ENCODE peak calls at places on chromosomes 16 and 17, in five cellular contexts. D is IMR-90, L is adrenal gland, Y is lower leg skin, T is breast epithelium. V is an unnamed sample.

GRCh38 chr17:59572301-59572924 is 7.0 kb downstream of the DHX40 start:
- DNase-seq in D (peak; percentile 35), L (no peak), Y (no peak), T (no peak), V (no peak)

GRCh38 chr17:27506348-27507218 is 50.3 kb downstream of the KSR1 start:
- DNase-seq in D (no peak), L (no peak), Y (no peak), T (no peak), V (no peak)

GRCh38 chr17:57541472-57542394 is 203.4 kb downstream of the CCDC182 start:
- DNase-seq in D (peak; percentile 50), L (peak; percentile 94), Y (peak; percentile 26), T (no peak), V (peak; percentile 74)

GRCh38 chr17:18070861-18071340 is 16.8 kb upstream of the DRG2 start:
- DNase-seq in D (peak; percentile 61), L (no peak), Y (no peak), T (no peak), V (no peak)

GRCh38 chr17:55769625-55770000 is 18.8 kb downstream of the PCTP start:
- DNase-seq in D (peak; percentile 87), L (peak; percentile 49), Y (peak; percentile 63), T (no peak), V (peak; percentile 38)

GRCh38 chr17:44187131-44187899 is 543 bp downstream of the TMUB2 start:
- DNase-seq in D (peak; percentile 46), L (no peak), Y (no peak), T (no peak), V (no peak)

GRCh38 chr17:34626141-34626681 is 46.8 kb downstream of the TMEM132E start:
- DNase-seq in D (no peak), L (no peak), Y (no peak), T (no peak), V (no peak)

GRCh38 chr17:79540306-79540705 is 70.5 kb downstream of the RBFOX3 start:
- DNase-seq in D (no peak), L (no peak), Y (no peak), T (no peak), V (no peak)

GRCh38 chr16:27322858-27323780 is 9.3 kb downstream of the IL4R start:
- DNase-seq in D (no peak), L (no peak), Y (no peak), T (peak; percentile 67), V (no peak)

GRCh38 chr17:43368740-43369506 is 29.9 kb upstream of the ARL4D start:
- DNase-seq in D (peak; percentile 70), L (peak; percentile 87), Y (peak; percentile 81), T (peak; percentile 82), V (peak; percentile 80)

GRCh38 chr16:70696952-70697600 is 11.2 kb upstream of the MTSS2 start:
- DNase-seq in D (no peak), L (no peak), Y (no peak), T (peak; percentile 81), V (no peak)

GRCh38 chr16:9860876-9861275 is 321.4 kb downstream of the GRIN2A start:
- DNase-seq in D (no peak), L (no peak), Y (no peak), T (no peak), V (no peak)

GRCh38 chr16:85046472-85046916 is 18.9 kb downstream of the KIAA0513 start:
- DNase-seq in D (no peak), L (peak; percentile 36), Y (no peak), T (no peak), V (no peak)

GRCh38 chr17:28547623-28548416 is 4.6 kb downstream of the UNC119 start:
- DNase-seq in D (peak; percentile 50), L (peak; percentile 82), Y (peak; percentile 47), T (peak; percentile 80), V (peak; percentile 30)

GRCh38 chr17:74758846-74759163 is 10.4 kb downstream of the NHERF1 start:
- DNase-seq in D (peak; percentile 27), L (peak; percentile 60), Y (no peak), T (no peak), V (no peak)

GRCh38 chr16:21302898-21303528 is 24.9 kb upstream of the CRYM start:
- DNase-seq in D (peak; percentile 93), L (no peak), Y (peak; percentile 75), T (no peak), V (no peak)

GRCh38 chr17:48587276-48588073 is 2.6 kb downstream of the HOXB3 start:
- DNase-seq in D (peak; percentile 82), L (no peak), Y (no peak), T (no peak), V (no peak)

GRCh38 chr16:5863207-5863606 is 765.6 kb upstream of the EEF2KMT start:
- DNase-seq in D (no peak), L (no peak), Y (no peak), T (no peak), V (no peak)

GRCh38 chr17:77688369-77688768 is 270.1 kb upstream of the TNRC6C start:
- DNase-seq in D (no peak), L (no peak), Y (no peak), T (no peak), V (no peak)

GRCh38 chr17:31807846-31808245 is 51.2 kb downstream of the COPRS start:
- DNase-seq in D (peak; percentile 50), L (no peak), Y (no peak), T (no peak), V (no peak)

GRCh38 chr17:18184143-18185007 is 747 bp downstream of the ALKBH5 start:
- DNase-seq in D (peak; percentile 55), L (peak; percentile 54), Y (peak; percentile 41), T (peak; percentile 62), V (peak; percentile 36)

GRCh38 chr16:73794936-73795335 is 501.7 kb upstream of the PSMD7 start:
- DNase-seq in D (no peak), L (no peak), Y (peak; percentile 71), T (no peak), V (peak; percentile 77)

GRCh38 chr17:13393841-13394710 is 207.7 kb downstream of the HS3ST3A1 start:
- DNase-seq in D (peak; percentile 94), L (no peak), Y (no peak), T (no peak), V (no peak)

GRCh38 chr17:72852267-72852945 is 240.1 kb downstream of the SLC39A11 start:
- DNase-seq in D (peak; percentile 64), L (no peak), Y (no peak), T (no peak), V (no peak)

GRCh38 chr16:6602401-6602800 is 730.2 kb upstream of the RBFOX1 start:
- DNase-seq in D (no peak), L (no peak), Y (no peak), T (no peak), V (no peak)

GRCh38 chr17:48995332-48995870 is 1.8 kb upstream of the IGF2BP1 start:
- DNase-seq in D (no peak), L (no peak), Y (no peak), T (no peak), V (no peak)

GRCh38 chr17:65698381-65699061 is 137.1 kb upstream of the AXIN2 start:
- DNase-seq in D (peak; percentile 76), L (peak; percentile 18), Y (no peak), T (no peak), V (no peak)

GRCh38 chr16:62035115-62036092 is 834 bp downstream of the CDH8 start:
- DNase-seq in D (no peak), L (no peak), Y (no peak), T (no peak), V (no peak)

GRCh38 chr16:64991011-64991410 is 130.9 kb downstream of the CDH11 start:
- DNase-seq in D (no peak), L (no peak), Y (no peak), T (no peak), V (no peak)

GRCh38 chr17:32928527-32929287 is 754 bp downstream of the TMEM98 start:
- DNase-seq in D (peak; percentile 26), L (no peak), Y (no peak), T (no peak), V (no peak)

GRCh38 chr16:77398495-77398894 is 36.3 kb downstream of the ADAMTS18 start:
- DNase-seq in D (no peak), L (no peak), Y (no peak), T (no peak), V (no peak)

GRCh38 chr17:74200112-74200511 is 3.4 kb upstream of the RPL38 start:
- DNase-seq in D (no peak), L (no peak), Y (no peak), T (no peak), V (no peak)

GRCh38 chr16:5412721-5413120 is 315.1 kb upstream of the EEF2KMT start:
- DNase-seq in D (no peak), L (no peak), Y (no peak), T (no peak), V (no peak)

GRCh38 chr17:8622191-8622590 is 8.3 kb downstream of the MYH10 start:
- DNase-seq in D (no peak), L (no peak), Y (no peak), T (no peak), V (no peak)

GRCh38 chr17:8621585-8621984 is 8.9 kb downstream of the MYH10 start:
- DNase-seq in D (peak; percentile 59), L (peak; percentile 20), Y (no peak), T (no peak), V (no peak)

GRCh38 chr17:8628172-8628571 is 2.4 kb downstream of the MYH10 start:
- DNase-seq in D (no peak), L (no peak), Y (no peak), T (no peak), V (no peak)

GRCh38 chr17:8619294-8619693 is 11.2 kb downstream of the MYH10 start:
- DNase-seq in D (no peak), L (no peak), Y (no peak), T (no peak), V (no peak)

DNA sequence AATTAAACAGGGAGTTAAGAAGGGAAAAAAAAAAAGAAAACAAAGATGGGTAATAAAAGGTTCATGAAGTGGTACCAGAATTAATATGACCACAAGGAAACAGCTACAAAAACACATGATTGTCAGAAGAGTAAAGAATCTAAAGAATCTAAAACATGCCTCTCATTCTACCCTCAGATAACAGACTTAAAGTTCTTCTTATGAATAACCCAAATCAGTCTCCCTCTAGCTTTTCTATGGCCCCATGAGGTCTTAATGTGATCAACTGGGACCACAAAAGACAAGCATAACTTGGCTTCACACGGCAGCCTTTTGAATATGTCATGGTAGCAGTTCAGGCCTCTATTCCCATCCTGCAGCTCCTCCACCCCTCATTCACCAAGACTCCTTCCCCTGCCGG is 6.9 kb downstream of the MYH10 start:
- DNase-seq in D (no peak), L (no peak), Y (no peak), T (no peak), V (no peak)
- TF ChIP-seq POLR2A in D (no peak), L (no peak), Y (no peak), T (no peak), V (no peak)

DNA sequence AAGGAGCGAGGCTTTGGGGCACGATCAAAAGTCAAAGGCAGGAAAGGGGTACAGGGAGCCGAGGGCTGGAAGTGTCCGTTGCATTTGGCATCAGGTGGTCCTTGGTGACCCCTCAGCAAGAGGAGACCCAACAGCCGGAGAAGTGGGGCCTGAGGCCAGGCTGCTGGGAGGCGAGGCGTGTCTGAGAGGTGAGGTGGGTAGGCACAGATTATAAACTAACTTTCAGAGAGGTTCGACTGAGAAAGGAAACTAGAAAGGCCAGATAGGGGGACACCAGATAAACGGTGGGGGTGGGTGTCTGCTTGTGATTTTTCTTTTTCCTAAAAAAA is 3.6 kb downstream of the PECAM1 start:
- DNase-seq in D (no peak), L (no peak), Y (no peak), T (no peak), V (no peak)
- H3K4me3 ChIP-seq in D (no peak overlapping the region), L (no peak overlapping the region), Y (no peak overlapping the region), T (peak overlapping the region; percentile 34), V (peak overlapping the region; percentile 42)

GRCh38 chr17:82212331-82213250 is at the start of gene CCDC57:
- DNase-seq in D (peak; percentile 68), L (peak; percentile 77), Y (no peak), T (peak; percentile 80), V (peak; percentile 57)
- TF ChIP-seq POLR2A in D (no peak), L (peak; percentile 31), Y (no peak), T (peak; percentile 11), V (peak; percentile 58)

GRCh38 chr16:66594739-66595138 is 9.8 kb upstream of the CMTM3 start:
- DNase-seq in D (no peak), L (no peak), Y (no peak), T (no peak), V (no peak)
- H3K4me3 ChIP-seq in D (no peak overlapping the region), L (no peak overlapping the region), Y (no peak overlapping the region), T (no peak overlapping the region), V (no peak overlapping the region)